ENCODE peak calls at places on chromosome 1, in ten cellular contexts. P is Calu3, O is suprapubic skin, G is IMR-90, V is astrocyte of the spinal cord, I is cardiac muscle cell, L is foreskin fibroblast, J is WTC11, A is endothelial cell of umbilical vein, H is uterus. T is an unnamed sample.

GRCh38 chr1:36224537-36225297 is 474 bp downstream of the THRAP3 start:
- DNase-seq in P (peak), O (peak), G (peak), V (peak), I (peak), L (peak), J (peak), A (peak), H (no peak), T (peak)

GRCh38 chr1:9267352-9267686 is 25.4 kb upstream of the SPSB1 start:
- DNase-seq in P (no peak), O (no peak), G (no peak), V (no peak), I (no peak), L (no peak), J (no peak), A (no peak), H (no peak), T (no peak)

GRCh38 chr1:99843760-99844159 is 6.4 kb upstream of the AGL start:
- DNase-seq in P (no peak), O (no peak), G (no peak), V (no peak), I (no peak), L (no peak), J (no peak), A (no peak), H (peak), T (no peak)

GRCh38 chr1:25054526-25054925 is 124.5 kb upstream of the RUNX3 start:
- DNase-seq in P (no peak), O (no peak), G (no peak), V (no peak), I (no peak), L (no peak), J (no peak), A (no peak), H (no peak), T (no peak)

GRCh38 chr1:77347646-77348045 is 65.8 kb downstream of the AK5 start:
- DNase-seq in P (no peak), O (no peak), G (peak), V (peak), I (no peak), L (peak), J (no peak), A (peak), H (no peak), T (no peak)

GRCh38 chr1:36160949-36161485 is 5.1 kb downstream of the MAP7D1 start:
- DNase-seq in P (peak), O (peak), G (peak), V (peak), I (peak), L (peak), J (peak), A (peak), H (peak), T (no peak)

GRCh38 chr1:111463029-111463683 is 10.6 kb upstream of the C1orf162 start:
- DNase-seq in P (no peak), O (no peak), G (peak), V (peak), I (no peak), L (peak), J (no peak), A (no peak), H (no peak), T (no peak)

GRCh38 chr1:55284856-55285255 is 69.7 kb upstream of the USP24 start:
- DNase-seq in P (peak), O (no peak), G (peak), V (peak), I (peak), L (peak), J (no peak), A (peak), H (peak), T (no peak)

GRCh38 chr1:75723989-75724471 is 479 bp upstream of the ACADM start:
- DNase-seq in P (peak), O (peak), G (peak), V (peak), I (peak), L (peak), J (peak), A (peak), H (peak), T (peak)

GRCh38 chr1:203338335-203339036 is 12.4 kb downstream of the FMOD start:
- DNase-seq in P (peak), O (no peak), G (peak), V (peak), I (peak), L (peak), J (peak), A (peak), H (peak), T (no peak)

GRCh38 chr1:36387141-36387949 is 1.6 kb upstream of the STK40 start:
- DNase-seq in P (no peak), O (no peak), G (peak), V (peak), I (no peak), L (peak), J (no peak), A (no peak), H (peak), T (no peak)

GRCh38 chr1:37477946-37478345 is 3.6 kb downstream of the ZC3H12A start:
- DNase-seq in P (peak), O (no peak), G (no peak), V (no peak), I (no peak), L (no peak), J (no peak), A (no peak), H (no peak), T (no peak)

GRCh38 chr1:44436401-44437394 is 31.6 kb downstream of the RNF220 start:
- DNase-seq in P (peak), O (no peak), G (no peak), V (no peak), I (peak), L (no peak), J (no peak), A (no peak), H (no peak), T (no peak)

GRCh38 chr1:192889082-192889481 is 80.2 kb downstream of the RGS2 start:
- DNase-seq in P (no peak), O (no peak), G (no peak), V (no peak), I (no peak), L (no peak), J (no peak), A (no peak), H (no peak), T (no peak)

DNA sequence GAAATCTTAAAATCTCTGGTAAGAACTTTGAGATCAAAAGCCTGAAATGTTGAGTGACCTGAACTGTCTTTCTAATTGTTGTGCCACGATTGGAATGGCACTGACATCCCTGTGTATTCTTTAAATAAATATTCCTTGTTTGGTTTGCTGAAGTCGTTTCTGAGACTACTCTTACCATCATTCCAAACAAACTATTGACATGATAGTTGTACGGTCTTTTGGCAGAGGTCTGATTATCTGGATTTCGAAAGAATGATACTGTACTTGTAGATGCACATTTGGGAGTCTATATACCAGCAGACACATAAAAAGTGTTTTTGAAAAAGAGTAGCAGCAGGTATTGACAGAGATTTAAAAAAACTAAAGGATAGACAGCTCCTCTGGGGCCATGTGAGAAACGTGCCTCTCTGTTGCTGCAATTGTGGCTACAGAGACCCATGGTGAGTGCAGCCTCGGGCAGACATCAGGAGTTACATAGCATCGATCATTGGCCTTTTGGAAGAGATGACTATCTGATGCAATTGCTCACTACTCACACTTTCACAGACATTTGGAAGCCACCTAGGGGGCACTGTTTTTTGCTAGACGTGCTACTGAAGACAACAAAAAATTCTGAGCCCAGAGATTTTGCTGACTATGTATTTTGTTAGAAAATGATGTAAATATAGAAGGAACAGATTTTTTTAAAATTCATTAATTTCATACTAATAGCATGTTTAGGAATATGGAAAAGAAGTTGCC is 464.5 kb downstream of the KCNT2 start:
- DNase-seq in P (peak), O (no peak), G (no peak), V (no peak), I (no peak), L (no peak), J (peak), A (no peak), H (no peak), T (no peak)
- TF ChIP-seq CTCF in P (no peak), O (no peak), G (peak), V (peak), I (no peak), L (no peak), J (no peak), A (no peak), H (no peak), T (no peak)

GRCh38 chr1:224505454-224506093 is 71.0 kb upstream of the WDR26 start:
- DNase-seq in P (no peak), O (no peak), G (no peak), V (no peak), I (no peak), L (no peak), J (no peak), A (no peak), H (no peak), T (no peak)

GRCh38 chr1:224502459-224503160 is 68.0 kb upstream of the WDR26 start:
- DNase-seq in P (no peak), O (no peak), G (no peak), V (peak), I (no peak), L (peak), J (no peak), A (peak), H (no peak), T (no peak)

GRCh38 chr1:224501836-224502235 is 67.2 kb upstream of the WDR26 start:
- DNase-seq in P (no peak), O (no peak), G (no peak), V (no peak), I (no peak), L (no peak), J (no peak), A (no peak), H (no peak), T (no peak)

GRCh38 chr1:224504642-224505041 is 70.0 kb upstream of the WDR26 start:
- DNase-seq in P (no peak), O (no peak), G (no peak), V (no peak), I (no peak), L (no peak), J (no peak), A (no peak), H (no peak), T (no peak)

GRCh38 chr1:224503161-224504118 is 68.8 kb upstream of the WDR26 start:
- DNase-seq in P (peak), O (peak), G (peak), V (peak), I (peak), L (peak), J (peak), A (peak), H (peak), T (peak)
- TF ChIP-seq CTCF in P (peak), O (peak), G (no peak), V (peak), I (no peak), L (no peak), J (no peak), A (peak), H (no peak), T (no peak)

GRCh38 chr1:178021955-178022354 is 52.1 kb upstream of the SEC16B start:
- DNase-seq in P (no peak), O (no peak), G (no peak), V (no peak), I (no peak), L (no peak), J (no peak), A (no peak), H (no peak), T (no peak)

GRCh38 chr1:178019622-178020021 is 49.8 kb upstream of the SEC16B start:
- DNase-seq in P (no peak), O (no peak), G (no peak), V (no peak), I (no peak), L (no peak), J (no peak), A (no peak), H (no peak), T (no peak)

GRCh38 chr1:178011864-178012476 is 42.1 kb upstream of the SEC16B start:
- DNase-seq in P (no peak), O (no peak), G (no peak), V (no peak), I (peak), L (no peak), J (no peak), A (no peak), H (no peak), T (no peak)

GRCh38 chr1:178020968-178021640 is 51.2 kb upstream of the SEC16B start:
- DNase-seq in P (no peak), O (no peak), G (peak), V (no peak), I (no peak), L (no peak), J (no peak), A (no peak), H (no peak), T (no peak)

GRCh38 chr1:178017517-178017916 is 47.7 kb upstream of the SEC16B start:
- DNase-seq in P (no peak), O (no peak), G (no peak), V (no peak), I (no peak), L (no peak), J (no peak), A (no peak), H (no peak), T (no peak)
- TF ChIP-seq CTCF in P (no peak), O (no peak), G (no peak), V (no peak), I (no peak), L (no peak), J (no peak), A (no peak), H (no peak), T (no peak)

GRCh38 chr1:158520021-158520420 is 34.2 kb downstream of the OR6Y1 start:
- DNase-seq in P (no peak), O (no peak), G (no peak), V (no peak), I (no peak), L (no peak), J (no peak), A (no peak), H (no peak), T (no peak)
- TF ChIP-seq CTCF in P (no peak), O (no peak), G (no peak), V (no peak), I (no peak), L (no peak), J (no peak), A (no peak), H (no peak), T (no peak)

DNA sequence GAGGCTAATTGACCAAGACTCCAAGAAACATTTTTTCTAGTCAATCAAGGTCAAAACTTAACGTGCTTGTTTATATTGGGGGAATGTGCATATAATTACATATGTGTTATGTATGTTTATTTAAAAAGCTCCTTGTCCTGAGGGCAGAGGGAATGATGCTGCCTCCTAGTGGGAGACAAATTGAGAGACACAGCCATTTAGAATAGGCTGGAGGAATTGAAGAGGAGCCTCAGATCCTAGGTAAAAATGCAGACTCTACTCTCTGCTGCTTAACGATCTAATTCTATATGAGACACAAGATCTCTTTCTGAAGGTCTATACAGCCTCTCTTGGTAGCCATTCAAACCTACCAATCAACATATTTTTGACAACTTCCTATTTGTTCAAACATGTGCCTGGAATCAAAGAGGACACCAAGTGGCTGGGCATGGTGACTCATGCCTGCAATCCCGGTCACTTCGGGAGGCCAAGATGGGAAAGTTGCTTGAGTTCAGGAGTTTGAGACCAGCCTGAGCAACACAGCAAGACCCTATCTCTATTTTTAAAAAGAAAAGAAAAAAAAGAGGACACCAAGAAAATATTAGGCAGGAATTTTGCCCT is 136.6 kb upstream of the ZNF648 start:
- DNase-seq in P (peak), O (no peak), G (no peak), V (no peak), I (no peak), L (peak), J (no peak), A (no peak), H (no peak), T (no peak)
- TF ChIP-seq CTCF in P (no peak), O (no peak), G (no peak), V (peak), I (no peak), L (peak), J (peak), A (no peak), H (peak), T (no peak)

DNA sequence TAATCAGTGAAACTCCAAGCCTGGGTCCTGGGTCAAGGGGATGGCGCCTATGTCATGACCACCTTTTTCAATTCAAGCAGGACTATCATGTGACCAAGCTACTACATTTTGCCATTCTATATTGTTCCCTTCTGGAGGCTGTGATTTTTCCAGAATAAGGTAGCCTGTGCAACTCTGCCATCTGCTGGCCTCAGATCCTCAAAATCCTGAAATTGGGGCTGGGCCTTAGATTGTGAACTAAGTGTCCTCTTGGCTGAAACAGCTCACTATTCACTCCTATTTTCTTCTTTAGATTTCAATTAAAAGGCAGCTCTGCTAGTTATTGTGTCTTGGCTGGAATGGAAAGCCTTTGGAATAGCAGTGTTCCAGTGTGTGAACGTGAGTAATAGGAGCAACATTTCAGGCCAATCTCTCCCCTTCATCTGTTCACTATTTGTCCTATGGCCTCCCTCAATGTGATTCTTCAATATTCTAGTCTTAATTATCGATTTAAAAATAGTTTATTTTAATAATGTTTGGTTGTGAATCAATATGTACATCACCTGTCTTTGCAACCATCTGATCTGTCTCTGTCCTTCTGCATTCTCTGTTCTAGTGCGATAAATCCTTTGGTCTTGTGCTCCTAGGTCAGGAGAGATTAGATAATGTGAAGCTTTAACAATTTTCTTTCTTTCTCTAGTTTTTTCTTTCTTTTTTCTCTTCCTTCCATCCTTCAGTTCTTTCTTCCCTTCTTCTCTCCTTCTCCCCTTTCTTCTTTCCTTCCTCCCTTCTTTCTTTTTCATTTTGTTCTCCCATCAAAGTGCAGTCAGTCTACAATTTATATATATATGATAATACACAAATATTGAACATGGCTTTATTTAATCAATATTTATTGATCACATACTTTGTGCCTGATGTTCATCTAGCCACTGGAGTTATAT is 69.8 kb downstream of the CR1 start:
- DNase-seq in P (peak), O (no peak), G (no peak), V (no peak), I (peak), L (peak), J (peak), A (no peak), H (no peak), T (no peak)
- TF ChIP-seq CTCF in P (no peak), O (no peak), G (peak), V (peak), I (peak), L (peak), J (no peak), A (peak), H (no peak), T (no peak)

GRCh38 chr1:7402548-7402850 is 368.6 kb upstream of the VAMP3 start:
- DNase-seq in P (no peak), O (peak), G (no peak), V (peak), I (no peak), L (no peak), J (no peak), A (no peak), H (no peak), T (no peak)
- TF ChIP-seq CTCF in P (no peak), O (no peak), G (no peak), V (no peak), I (no peak), L (no peak), J (no peak), A (no peak), H (no peak), T (no peak)

GRCh38 chr1:5444365-5444890 is 547.8 kb downstream of the NPHP4 start:
- DNase-seq in P (no peak), O (no peak), G (no peak), V (no peak), I (no peak), L (no peak), J (no peak), A (no peak), H (no peak), T (no peak)
- TF ChIP-seq CTCF in P (no peak), O (no peak), G (no peak), V (no peak), I (no peak), L (no peak), J (no peak), A (no peak), H (no peak), T (no peak)

DNA sequence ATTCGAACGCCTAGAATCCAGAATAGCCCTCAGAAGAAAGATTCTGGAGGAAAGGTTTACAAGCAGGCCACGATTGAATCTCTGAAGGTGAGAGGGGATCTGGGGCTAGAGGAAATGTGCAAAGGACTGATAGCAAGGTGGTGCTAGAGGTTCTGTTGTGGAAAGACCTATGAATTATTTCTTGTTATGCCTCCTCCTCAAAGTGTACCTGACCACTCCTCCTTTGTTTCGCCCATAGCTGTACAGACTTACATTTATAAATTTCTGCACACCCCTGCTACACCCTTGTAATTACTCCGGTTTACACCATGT is 986 bp downstream of the TCEANC2 start:
- DNase-seq in P (no peak), O (no peak), G (no peak), V (no peak), I (no peak), L (no peak), J (no peak), A (peak), H (no peak), T (no peak)
- TF ChIP-seq CTCF in P (no peak), O (no peak), G (no peak), V (no peak), I (no peak), L (no peak), J (no peak), A (no peak), H (no peak), T (no peak)

DNA sequence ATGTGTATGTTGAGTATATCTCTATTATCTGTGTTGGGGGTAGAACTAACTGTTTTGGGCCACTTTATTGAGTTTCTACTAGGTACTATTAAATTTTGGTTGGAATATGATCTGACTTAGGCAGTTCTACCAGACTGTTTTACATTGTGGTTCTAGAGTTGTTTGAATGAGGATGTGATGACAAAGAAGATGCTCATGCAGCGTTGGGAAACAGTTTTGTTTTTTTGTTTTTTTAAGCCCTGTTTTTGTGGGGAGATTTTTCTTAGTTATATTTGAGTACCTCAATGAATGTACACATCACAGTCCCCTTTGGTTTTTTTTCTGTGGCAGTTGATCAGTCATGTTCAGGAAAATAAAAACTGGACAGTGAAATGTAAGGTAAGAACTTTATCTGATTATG is 40.1 kb downstream of the TMED5 start:
- DNase-seq in P (no peak), O (no peak), G (peak), V (no peak), I (no peak), L (peak), J (no peak), A (no peak), H (no peak), T (no peak)
- TF ChIP-seq CTCF in P (no peak), O (no peak), G (no peak), V (no peak), I (no peak), L (no peak), J (no peak), A (no peak), H (no peak), T (no peak)

T was measured in omental fat pad.